ENCODE peak calls at places on chromosomes 5 and 9, in nine cellular contexts. L is activated T-cell treated with anti-CD3 and anti-CD28 coated beads for 1 hour; U is dermis microvascular lymphatic vessel endothelial cell; V is GM10248; Z is activated effector memory CD4-positive, alpha-beta T cell treated with Interleukin-2 at 50 U/mL for 16 hours; G is NAMALWA; B is NCI-H774; O is NCI-H82; K is stimulated activated naive B cell treated with anti-CD40 and anti-IgM and Interleukin-4, amounts not matched to agents 10 μg/mL and 1 μg/mL and 100 μg/mL, for 72 hours. T is an unnamed sample.

GRCh38 chr5:80755634-80756033 is 100.9 kb upstream of the DHFR start:
- DNase-seq in L (no peak), U (no peak), V (peak; percentile 33), Z (no peak), G (peak; percentile 10), B (no peak), O (no peak), K (peak; percentile 16), T (no peak)

GRCh38 chr5:78604693-78605092 is 43.9 kb downstream of the LHFPL2 start:
- DNase-seq in L (no peak), U (no peak), V (no peak), Z (no peak), G (no peak), B (no peak), O (peak; percentile 45), K (no peak), T (no peak)

GRCh38 chr5:133232011-133232410 is 180.2 kb downstream of the HSPA4 start:
- DNase-seq in L (no peak), U (no peak), V (no peak), Z (no peak), G (no peak), B (no peak), O (no peak), K (no peak), T (no peak)

GRCh38 chr9:19757745-19758144 is 31.1 kb downstream of the SLC24A2 start:
- DNase-seq in L (no peak), U (no peak), V (no peak), Z (no peak), G (no peak), B (no peak), O (no peak), K (no peak), T (no peak)

GRCh38 chr5:151107738-151108520 is 27.1 kb upstream of the TNIP1 start:
- DNase-seq in L (no peak), U (no peak), V (no peak), Z (no peak), G (no peak), B (no peak), O (no peak), K (no peak), T (no peak)

GRCh38 chr9:96464426-96464825 is 14.5 kb downstream of the HABP4 start:
- DNase-seq in L (no peak), U (no peak), V (no peak), Z (no peak), G (no peak), B (no peak), O (no peak), K (no peak), T (no peak)

GRCh38 chr9:113875917-113876805 is at the start of gene ZNF618:
- DNase-seq in L (peak; percentile 8), U (no peak), V (peak; percentile 50), Z (no peak), G (peak; percentile 28), B (peak; percentile 42), O (peak; percentile 56), K (no peak), T (no peak)

GRCh38 chr9:128912270-128912853 is 8.4 kb upstream of the PHYHD1 start:
- DNase-seq in L (no peak), U (no peak), V (no peak), Z (no peak), G (no peak), B (no peak), O (no peak), K (no peak), T (peak; percentile 71)

GRCh38 chr5:131589510-131590348 is 45.3 kb downstream of the RAPGEF6 start:
- DNase-seq in L (no peak), U (peak; percentile 58), V (peak; percentile 55), Z (peak; percentile 9), G (peak; percentile 72), B (peak; percentile 15), O (peak; percentile 66), K (peak; percentile 4), T (peak; percentile 20)

GRCh38 chr5:111201705-111202104 is 22.5 kb upstream of the CAMK4 start:
- DNase-seq in L (no peak), U (no peak), V (no peak), Z (no peak), G (no peak), B (no peak), O (no peak), K (no peak), T (no peak)

GRCh38 chr9:23322392-23322791 is 503.6 kb downstream of the ELAVL2 start:
- DNase-seq in L (no peak), U (no peak), V (no peak), Z (no peak), G (peak; percentile 18), B (no peak), O (peak; percentile 7), K (no peak), T (no peak)

GRCh38 chr5:150487199-150488061 is 20.5 kb upstream of the NDST1 start:
- DNase-seq in L (no peak), U (no peak), V (peak; percentile 41), Z (no peak), G (peak; percentile 64), B (no peak), O (peak; percentile 64), K (no peak), T (no peak)

GRCh38 chr9:131781069-131781468 is 41.2 kb upstream of the RAPGEF1 start:
- DNase-seq in L (no peak), U (no peak), V (no peak), Z (no peak), G (no peak), B (no peak), O (no peak), K (no peak), T (no peak)

GRCh38 chr9:34125681-34126206 is 754 bp downstream of the DCAF12 start:
- DNase-seq in L (no peak), U (no peak), V (no peak), Z (no peak), G (peak; percentile 54), B (no peak), O (peak; percentile 31), K (no peak), T (no peak)

GRCh38 chr9:126615251-126615790 is 1.6 kb downstream of the LMX1B start:
- DNase-seq in L (peak; percentile 12), U (peak; percentile 12), V (no peak), Z (peak; percentile 15), G (no peak), B (peak; percentile 59), O (peak; percentile 70), K (peak; percentile 28), T (no peak)

GRCh38 chr5:163790497-163790896 is 285.1 kb downstream of the MAT2B start:
- DNase-seq in L (no peak), U (no peak), V (no peak), Z (no peak), G (no peak), B (no peak), O (no peak), K (no peak), T (no peak)

GRCh38 chr9:92265159-92265558 is 28.3 kb downstream of the IARS1 start:
- DNase-seq in L (no peak), U (no peak), V (no peak), Z (no peak), G (no peak), B (no peak), O (no peak), K (no peak), T (no peak)

GRCh38 chr5:1175801-1176472 is 25.5 kb upstream of the SLC6A19 start:
- DNase-seq in L (no peak), U (no peak), V (no peak), Z (no peak), G (no peak), B (no peak), O (no peak), K (no peak), T (no peak)

GRCh38 chr5:67206381-67207328 is 10.1 kb upstream of the CD180 start:
- DNase-seq in L (peak; percentile 59), U (no peak), V (peak; percentile 75), Z (peak; percentile 84), G (peak; percentile 84), B (no peak), O (no peak), K (peak; percentile 84), T (no peak)

GRCh38 chr9:71620806-71621205 is 147.5 kb downstream of the CEMIP2 start:
- DNase-seq in L (no peak), U (no peak), V (no peak), Z (no peak), G (no peak), B (no peak), O (no peak), K (no peak), T (no peak)

GRCh38 chr9:129111143-129111761 is at the start of gene PTPA:
- DNase-seq in L (peak; percentile 76), U (peak; percentile 77), V (peak; percentile 94), Z (peak; percentile 82), G (peak; percentile 93), B (peak; percentile 91), O (peak; percentile 91), K (peak; percentile 78), T (peak; percentile 36)

GRCh38 chr5:161421067-161421466 is 125.5 kb downstream of the GABRB2 start:
- DNase-seq in L (no peak), U (no peak), V (no peak), Z (no peak), G (no peak), B (no peak), O (no peak), K (no peak), T (no peak)

GRCh38 chr5:159444441-159445082 is 114.3 kb upstream of the IL12B start:
- DNase-seq in L (no peak), U (no peak), V (peak; percentile 50), Z (no peak), G (peak; percentile 71), B (no peak), O (peak; percentile 74), K (no peak), T (no peak)

GRCh38 chr9:86500667-86501435 is 146.6 kb upstream of the TUT7 start:
- DNase-seq in L (no peak), U (no peak), V (no peak), Z (no peak), G (no peak), B (no peak), O (no peak), K (no peak), T (no peak)

GRCh38 chr5:72245517-72246238 is 74.4 kb downstream of the MRPS27 start:
- DNase-seq in L (no peak), U (no peak), V (no peak), Z (no peak), G (no peak), B (no peak), O (peak; percentile 66), K (no peak), T (no peak)

GRCh38 chr9:135348788-135349150 is 130.8 kb upstream of the PPP1R26 start:
- DNase-seq in L (no peak), U (no peak), V (no peak), Z (no peak), G (no peak), B (no peak), O (no peak), K (no peak), T (no peak)